ENCODE peak calls at places on chromosome 22, in nine cellular contexts. B is psoas muscle, Z is prostate gland, I is stomach, F is GM23248, W is left ventricle myocardium inferior, J is right cardiac atrium, X is heart left ventricle, U is IMR-90. A is an unnamed sample. For H3K4me1 and H3K27me3, the result is how much of the 10 kb centered on the place peaks cover.

GRCh38 chr22:33361581-33361980 is 303.4 kb upstream of the SYN3 start:
- DNase-seq in J (no peak), W (no peak), Z (no peak), B (no peak), I (no peak), F (peak), U (peak), X (no peak), A (no peak)

GRCh38 chr22:47371263-47372090 is 609.0 kb downstream of the TBC1D22A start:
- DNase-seq in B (no peak), X (no peak), U (no peak), W (no peak), J (no peak), F (no peak), Z (no peak), I (peak), A (no peak)

GRCh38 chr22:22196833-22197477 is 47.6 kb upstream of the VPREB1 start:
- DNase-seq in I (no peak), W (no peak), X (no peak), Z (no peak), B (no peak), F (no peak), U (no peak), J (no peak), A (no peak)

GRCh38 chr22:40387758-40388157 is 17.4 kb downstream of the SGSM3 start:
- DNase-seq in I (peak), U (no peak), W (no peak), J (no peak), F (no peak), B (no peak), Z (peak), X (no peak), A (peak)

GRCh38 chr22:48835364-48835763 is 992.3 kb downstream of the BRD1 start:
- DNase-seq in X (no peak), W (no peak), J (no peak), Z (no peak), I (no peak), B (no peak), F (no peak), U (no peak), A (no peak)

GRCh38 chr22:30453731-30454510 is 17.9 kb downstream of the SEC14L3 start:
- DNase-seq in F (peak), U (no peak), I (no peak), B (no peak), Z (no peak), X (no peak), W (no peak), J (no peak), A (no peak)

GRCh38 chr22:22684605-22685561 is 40.5 kb downstream of the GGTLC2 start:
- DNase-seq in B (no peak), Z (no peak), U (peak), F (peak), I (no peak), X (no peak), J (no peak), W (no peak), A (peak)

GRCh38 chr22:41862160-41862529 is 29.2 kb downstream of the SREBF2 start:
- DNase-seq in Z (no peak), F (no peak), J (no peak), W (no peak), X (no peak), I (no peak), U (peak), B (no peak), A (no peak)

GRCh38 chr22:36610567-36610966 is 81.6 kb upstream of the EIF3D start:
- DNase-seq in I (no peak), X (no peak), J (no peak), U (no peak), W (no peak), Z (no peak), F (no peak), B (no peak), A (no peak)

GRCh38 chr22:36417281-36417686 is 29.5 kb upstream of the MYH9 start:
- DNase-seq in X (no peak), F (peak), J (no peak), U (peak), I (peak), W (no peak), Z (peak), B (no peak), A (peak)

GRCh38 chr22:35319244-35319985 is 19.7 kb downstream of the TOM1 start:
- DNase-seq in U (no peak), X (no peak), W (no peak), B (no peak), Z (no peak), I (no peak), J (no peak), F (no peak), A (no peak)

GRCh38 chr22:48182896-48183805 is 1420.7 kb downstream of the TBC1D22A start:
- DNase-seq in Z (no peak), U (no peak), W (no peak), I (no peak), J (no peak), F (no peak), B (no peak), X (no peak), A (no peak)

GRCh38 chr22:40070701-40071100 is 75.9 kb downstream of the FAM83F start:
- DNase-seq in J (no peak), Z (no peak), F (peak), B (no peak), I (no peak), X (no peak), W (no peak), U (no peak), A (peak)

GRCh38 chr22:44761025-44761424 is 8.7 kb downstream of the ARHGAP8 start:
- DNase-seq in X (no peak), U (no peak), I (no peak), Z (no peak), W (no peak), J (no peak), B (no peak), F (no peak), A (no peak)

GRCh38 chr22:32199341-32199740 is 5.5 kb downstream of the RFPL2 start:
- DNase-seq in U (no peak), F (no peak), B (no peak), X (no peak), I (no peak), Z (no peak), W (no peak), J (no peak), A (no peak)

GRCh38 chr22:26550498-26551033 is 38.3 kb upstream of the TFIP11 start:
- DNase-seq in B (no peak), Z (no peak), F (peak), X (peak), J (peak), W (peak), U (peak), I (no peak), A (no peak)

GRCh38 chr22:27791494-27792241 is 9.9 kb downstream of the MN1 start:
- DNase-seq in W (no peak), Z (no peak), I (no peak), B (no peak), U (no peak), X (no peak), F (no peak), J (no peak), A (no peak)
- H3K4me3 ChIP-seq in W (peak), Z (no peak), I (no peak), B (peak), U (no peak), X (no peak), F (no peak), J (no peak), A (no peak)

GRCh38 chr22:49956914-49957825 is 3.4 kb upstream of the PIM3 start:
- DNase-seq in U (no peak), J (peak), W (peak), I (peak), F (no peak), X (no peak), B (peak), Z (no peak), A (no peak)

GRCh38 chr22:49958961-49959781 is 1.4 kb upstream of the PIM3 start:
- DNase-seq in B (peak), Z (no peak), J (peak), W (peak), F (no peak), U (no peak), X (no peak), I (peak), A (no peak)

GRCh38 chr22:49956418-49956770 is 4.2 kb upstream of the PIM3 start:
- DNase-seq in U (no peak), F (no peak), Z (no peak), B (peak), X (no peak), I (peak), W (no peak), J (peak), A (no peak)

GRCh38 chr22:49958462-49958921 is 2.1 kb upstream of the PIM3 start:
- DNase-seq in U (no peak), I (peak), W (peak), F (no peak), Z (no peak), X (no peak), J (peak), B (peak), A (no peak)

GRCh38 chr22:49957826-49958461 is 2.6 kb upstream of the PIM3 start:
- DNase-seq in Z (no peak), F (no peak), I (peak), X (no peak), W (peak), B (peak), J (peak), U (no peak), A (no peak)
- H3K4me1 ChIP-seq in Z (under half), F (under half), I (half or more), X (under half), W (half or more), B (under half), J (under half), U (under half), A (under half)

GRCh38 chr22:19764636-19765476 is 4.3 kb downstream of the TBX1 start:
- DNase-seq in J (peak), W (no peak), Z (no peak), B (no peak), F (no peak), U (no peak), X (no peak), I (no peak), A (no peak)

GRCh38 chr22:19762315-19763140 is 1.9 kb downstream of the TBX1 start:
- DNase-seq in I (no peak), F (peak), W (no peak), B (no peak), U (no peak), J (peak), X (no peak), Z (no peak), A (no peak)

GRCh38 chr22:19761500-19762314 is 1.1 kb downstream of the TBX1 start:
- DNase-seq in X (no peak), U (no peak), B (no peak), F (peak), J (peak), I (no peak), Z (no peak), W (no peak), A (no peak)

GRCh38 chr22:19764050-19764593 is 3.5 kb downstream of the TBX1 start:
- DNase-seq in X (no peak), W (no peak), B (no peak), F (no peak), Z (no peak), J (peak), U (no peak), I (no peak), A (no peak)

GRCh38 chr22:19763141-19764049 is 2.8 kb downstream of the TBX1 start:
- DNase-seq in U (no peak), J (peak), F (no peak), X (no peak), I (no peak), Z (no peak), W (no peak), B (no peak), A (peak)
- H3K27me3 ChIP-seq in U (half or more), J (under half), F (under half), X (half or more), I (half or more), Z (under half), W (half or more), B (under half), A (half or more)

GRCh38 chr22:38075105-38075825 is 8.7 kb downstream of the SLC16A8 start:
- DNase-seq in F (no peak), B (peak), I (no peak), X (no peak), U (no peak), J (no peak), W (no peak), Z (no peak), A (no peak)

GRCh38 chr22:38074181-38075104 is 9.5 kb downstream of the SLC16A8 start:
- DNase-seq in F (no peak), U (peak), Z (no peak), B (peak), J (peak), W (no peak), X (no peak), I (no peak), A (no peak)

GRCh38 chr22:38071421-38072321 is 12.3 kb downstream of the SLC16A8 start:
- DNase-seq in X (no peak), U (no peak), B (peak), F (no peak), I (no peak), J (no peak), Z (no peak), W (no peak), A (no peak)

GRCh38 chr22:38072322-38073149 is 11.4 kb downstream of the SLC16A8 start:
- DNase-seq in W (no peak), F (no peak), B (peak), I (no peak), U (no peak), Z (no peak), X (no peak), J (no peak), A (no peak)

DNA sequence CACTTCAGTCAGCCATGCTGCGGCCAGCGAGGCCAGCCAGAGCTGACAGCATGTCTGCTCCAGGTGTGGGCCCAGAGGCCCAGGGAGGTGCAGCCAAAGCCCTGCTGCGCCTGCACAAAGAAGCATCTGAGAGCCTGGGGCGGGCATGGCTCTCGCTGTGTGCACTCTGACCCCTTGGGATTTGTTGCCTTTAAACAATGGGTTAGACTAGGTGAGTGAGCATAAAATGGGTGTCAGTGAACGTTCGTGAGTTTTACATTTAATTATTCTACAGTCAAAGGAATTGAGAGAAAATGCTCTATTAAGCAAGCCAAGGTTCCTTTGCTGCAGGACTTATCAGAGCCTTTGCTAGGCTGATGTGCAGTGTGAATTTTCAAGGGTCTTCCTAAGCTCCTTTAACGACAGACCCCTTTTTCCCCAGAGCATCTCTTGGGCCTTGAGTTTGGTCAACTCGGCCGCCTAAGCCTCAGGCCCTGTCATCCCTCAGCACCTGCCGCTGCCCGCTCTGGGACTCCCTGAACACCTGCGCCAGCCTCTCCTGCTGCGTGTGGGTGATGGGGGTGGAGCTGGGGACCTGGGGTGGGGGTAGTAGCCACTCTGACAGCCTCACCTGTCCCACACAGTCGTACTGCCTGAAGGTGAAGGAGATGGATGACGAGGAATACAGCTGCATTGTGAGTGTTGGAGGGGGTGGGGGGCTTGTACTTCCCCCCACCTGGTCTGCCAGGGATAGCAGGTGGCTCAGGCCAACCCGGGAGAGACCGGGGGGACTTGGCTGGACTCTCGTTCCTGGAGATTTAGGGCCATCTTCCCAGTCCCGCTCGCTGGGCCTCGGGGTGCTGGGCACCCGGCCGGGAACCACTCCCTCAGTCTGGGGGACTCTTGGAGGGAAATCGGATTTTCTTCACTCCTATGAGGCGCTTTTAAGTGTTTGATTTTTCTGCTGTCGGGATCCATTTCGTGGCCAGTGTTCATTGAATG is 10.5 kb downstream of the SLC16A8 start:
- DNase-seq in J (no peak), F (no peak), Z (no peak), I (no peak), W (no peak), U (no peak), X (no peak), B (peak), A (no peak)
- H3K4me3 ChIP-seq in J (no peak), F (no peak), Z (no peak), I (no peak), W (no peak), U (no peak), X (no peak), B (no peak), A (no peak)